ENCODE peak calls at places on chromosome 21, in five cellular contexts. X is right lobe of liver, G is left ventricle myocardium inferior, S is Right ventricle myocardium superior, W is uterus. K is an unnamed sample.

GRCh38 chr21:34582506-34583150 is 32.3 kb downstream of the RCAN1 start:
- DNase-seq in X (no peak), S (peak), W (no peak), G (peak), K (no peak)

GRCh38 chr21:39003982-39004775 is 179.1 kb downstream of the PSMG1 start:
- DNase-seq in S (no peak), W (no peak), G (no peak), X (no peak), K (peak)

GRCh38 chr21:26199471-26199870 is 28.9 kb upstream of the APP start:
- DNase-seq in S (no peak), X (no peak), W (no peak), G (no peak), K (no peak)

GRCh38 chr21:38267991-38268858 is 11.4 kb downstream of the KCNJ15 start:
- DNase-seq in S (no peak), X (peak), G (no peak), W (no peak), K (no peak)

GRCh38 chr21:14210738-14211137 is at the start of gene LIPI:
- DNase-seq in X (no peak), S (no peak), G (no peak), W (no peak), K (no peak)

GRCh38 chr21:45318556-45319341 is 31.1 kb upstream of the POFUT2 start:
- DNase-seq in X (peak), S (peak), G (peak), W (peak), K (peak)

GRCh38 chr21:38910390-38911008 is 104.8 kb downstream of the ETS2 start:
- DNase-seq in W (no peak), S (no peak), G (no peak), X (peak), K (no peak)

GRCh38 chr21:28431527-28432200 is 561.0 kb downstream of the LTN1 start:
- DNase-seq in S (no peak), W (no peak), X (no peak), G (no peak), K (no peak)

GRCh38 chr21:43767980-43768867 is 7.9 kb downstream of the CSTB start:
- DNase-seq in W (no peak), S (peak), G (no peak), X (no peak), K (no peak)

GRCh38 chr21:26124896-26125295 is 45.7 kb downstream of the APP start:
- DNase-seq in G (no peak), X (no peak), W (no peak), S (no peak), K (no peak)

GRCh38 chr21:15224346-15225086 is 159.7 kb upstream of the NRIP1 start:
- DNase-seq in G (no peak), W (no peak), S (no peak), X (no peak), K (no peak)

GRCh38 chr21:44987886-44988606 is 48.2 kb downstream of the SLX9 start:
- DNase-seq in S (peak), X (no peak), W (no peak), G (peak), K (peak)

GRCh38 chr21:27130152-27130551 is 163.3 kb upstream of the ADAMTS5 start:
- DNase-seq in S (no peak), X (no peak), W (no peak), G (no peak), K (no peak)

GRCh38 chr21:33975548-33976081 is 60.0 kb upstream of the ATP5PO start:
- DNase-seq in G (no peak), W (no peak), X (no peak), S (no peak), K (no peak)

GRCh38 chr21:35521293-35521692 is 472.2 kb upstream of the RUNX1 start:
- DNase-seq in W (no peak), S (no peak), X (no peak), G (no peak), K (no peak)

GRCh38 chr21:45004481-45005263 is 64.8 kb downstream of the SLX9 start:
- DNase-seq in S (peak), X (no peak), W (no peak), G (no peak), K (no peak)

GRCh38 chr21:38787461-38788274 is 18.1 kb upstream of the ETS2 start:
- DNase-seq in S (no peak), W (no peak), G (no peak), X (peak), K (no peak)

GRCh38 chr21:28444131-28444530 is 548.5 kb downstream of the LTN1 start:
- DNase-seq in G (no peak), X (no peak), S (no peak), W (no peak), K (no peak)

GRCh38 chr21:45364464-45365185 is 40.3 kb upstream of the COL18A1 start:
- DNase-seq in X (no peak), S (peak), W (peak), G (no peak), K (peak)

GRCh38 chr21:22885079-22885478 is 1886.9 kb downstream of the NCAM2 start:
- DNase-seq in X (no peak), W (no peak), G (no peak), S (no peak), K (no peak)

GRCh38 chr21:31503467-31503866 is 156.0 kb upstream of the SOD1 start:
- DNase-seq in X (no peak), S (no peak), G (no peak), W (no peak), K (no peak)

GRCh38 chr21:21101911-21102310 is 103.7 kb downstream of the NCAM2 start:
- DNase-seq in X (no peak), S (no peak), G (no peak), W (no peak), K (no peak)

GRCh38 chr21:39452965-39453332 is 1.2 kb downstream of the SH3BGR start:
- DNase-seq in G (no peak), X (no peak), S (no peak), W (no peak), K (no peak)

GRCh38 chr21:41366522-41367151 is 4.8 kb downstream of the MX2 start:
- DNase-seq in X (no peak), S (peak), G (no peak), W (no peak), K (no peak)

GRCh38 chr21:42569732-42570301 is 56.2 kb downstream of the SLC37A1 start:
- DNase-seq in W (peak), S (peak), G (no peak), X (peak), K (peak)

GRCh38 chr21:43900078-43900385 is 35.0 kb downstream of the AGPAT3 start:
- DNase-seq in G (no peak), S (no peak), W (no peak), X (no peak), K (no peak)

GRCh38 chr21:26840912-26841311 is 4.3 kb downstream of the ADAMTS1 start:
- DNase-seq in G (peak), S (peak), W (peak), X (no peak), K (peak)

GRCh38 chr21:29499734-29500343 is 201.1 kb downstream of the BACH1 start:
- DNase-seq in W (no peak), G (no peak), X (no peak), S (no peak), K (no peak)

GRCh38 chr21:45200596-45201296 is 86.9 kb downstream of the POFUT2 start:
- DNase-seq in G (no peak), S (no peak), W (no peak), X (no peak), K (no peak)

GRCh38 chr21:21074305-21074704 is 76.1 kb downstream of the NCAM2 start:
- DNase-seq in G (no peak), X (no peak), W (no peak), S (no peak), K (no peak)

GRCh38 chr21:39633043-39633442 is 20.3 kb downstream of the B3GALT5 start:
- DNase-seq in X (no peak), S (no peak), W (no peak), G (no peak), K (no peak)

GRCh38 chr21:33801424-33802405 is 113.9 kb downstream of the ATP5PO start:
- DNase-seq in S (no peak), W (no peak), G (no peak), X (peak), K (no peak)

GRCh38 chr21:38223893-38224540 is 32.8 kb upstream of the KCNJ15 start:
- DNase-seq in S (no peak), W (no peak), X (no peak), G (no peak), K (no peak)

GRCh38 chr21:16454371-16454770 is 724.6 kb downstream of the USP25 start:
- DNase-seq in W (no peak), G (no peak), X (no peak), S (no peak), K (no peak)

GRCh38 chr21:30345014-30345413 is 3.4 kb downstream of the KRTAP23-1 start:
- DNase-seq in G (no peak), W (no peak), X (no peak), S (no peak), K (no peak)